ENCODE peak calls at places on chromosomes 4 and X, in ten cellular contexts. Z, A, L, G, B, S, Y, I, R and N are unnamed samples.

GRCh38 chr4:108849611-108850406 is 87.0 kb upstream of the ETNPPL start:
- DNase-seq in Z (no peak), A (peak), L (peak), G (no peak), B (no peak), S (no peak), Y (peak), I (peak), R (peak), N (no peak)

GRCh38 chr4:57093816-57094481 is 16.2 kb downstream of the IGFBP7 start:
- DNase-seq in Z (no peak), A (no peak), L (no peak), G (no peak), B (no peak), S (no peak), Y (no peak), I (no peak), R (no peak), N (no peak)

GRCh38 chr4:6343950-6344408 is 74.3 kb downstream of the WFS1 start:
- DNase-seq in Z (peak), A (peak), L (no peak), G (no peak), B (no peak), S (no peak), Y (no peak), I (peak), R (peak), N (peak)

GRCh38 chrX:16838202-16839066 is 31.7 kb downstream of the RBBP7 start:
- DNase-seq in Z (peak), A (no peak), L (no peak), G (no peak), B (no peak), S (peak), Y (peak), I (peak), R (peak), N (no peak)

GRCh38 chr4:86652332-86652932 is 58.3 kb downstream of the PTPN13 start:
- DNase-seq in Z (no peak), A (no peak), L (no peak), G (no peak), B (no peak), S (no peak), Y (no peak), I (no peak), R (no peak), N (no peak)

GRCh38 chrX:129654652-129655546 is at the start of gene APLN:
- DNase-seq in Z (no peak), A (peak), L (peak), G (peak), B (no peak), S (peak), Y (no peak), I (peak), R (peak), N (no peak)

GRCh38 chrX:150446995-150447394 is 83.9 kb downstream of the MAMLD1 start:
- DNase-seq in Z (no peak), A (no peak), L (no peak), G (no peak), B (no peak), S (no peak), Y (no peak), I (no peak), R (peak), N (no peak)

GRCh38 chr4:10773010-10773409 is 88.4 kb upstream of the CLNK start:
- DNase-seq in Z (no peak), A (no peak), L (no peak), G (no peak), B (no peak), S (no peak), Y (no peak), I (peak), R (no peak), N (no peak)

GRCh38 chr4:156329779-156330178 is 376.1 kb upstream of the CTSO start:
- DNase-seq in Z (no peak), A (no peak), L (no peak), G (no peak), B (no peak), S (no peak), Y (no peak), I (no peak), R (no peak), N (no peak)

GRCh38 chr4:48653217-48654014 is 126.7 kb downstream of the FRYL start:
- DNase-seq in Z (no peak), A (no peak), L (peak), G (no peak), B (no peak), S (no peak), Y (no peak), I (peak), R (peak), N (no peak)

GRCh38 chr4:169236901-169237626 is 33.7 kb downstream of the SH3RF1 start:
- DNase-seq in Z (no peak), A (no peak), L (no peak), G (no peak), B (no peak), S (no peak), Y (no peak), I (no peak), R (no peak), N (no peak)

GRCh38 chrX:151510203-151510602 is 53.3 kb upstream of the PASD1 start:
- DNase-seq in Z (no peak), A (no peak), L (no peak), G (no peak), B (no peak), S (no peak), Y (no peak), I (no peak), R (no peak), N (no peak)

GRCh38 chr4:4659871-4660651 is 118.2 kb upstream of the STX18 start:
- DNase-seq in Z (no peak), A (peak), L (no peak), G (no peak), B (no peak), S (no peak), Y (peak), I (peak), R (peak), N (no peak)

GRCh38 chr4:25563071-25563564 is 92.5 kb upstream of the SLC34A2 start:
- DNase-seq in Z (no peak), A (no peak), L (no peak), G (no peak), B (no peak), S (no peak), Y (no peak), I (no peak), R (no peak), N (no peak)

GRCh38 chrX:66553973-66554372 is 84.9 kb downstream of the EDA2R start:
- DNase-seq in Z (no peak), A (no peak), L (no peak), G (no peak), B (no peak), S (no peak), Y (no peak), I (no peak), R (no peak), N (no peak)

GRCh38 chr4:1347410-1347864 is 429 bp downstream of the UVSSA start:
- DNase-seq in Z (peak), A (peak), L (peak), G (peak), B (no peak), S (peak), Y (peak), I (peak), R (peak), N (no peak)

GRCh38 chr4:105296672-105297071 is 150.0 kb downstream of the TET2 start:
- DNase-seq in Z (no peak), A (no peak), L (no peak), G (no peak), B (no peak), S (no peak), Y (no peak), I (no peak), R (no peak), N (no peak)

GRCh38 chr4:143347495-143347894 is 10.8 kb downstream of the GAB1 start:
- DNase-seq in Z (no peak), A (no peak), L (no peak), G (no peak), B (no peak), S (no peak), Y (no peak), I (no peak), R (no peak), N (no peak)

GRCh38 chr4:55865228-55865806 is 11.9 kb downstream of the EXOC1 start:
- DNase-seq in Z (no peak), A (no peak), L (no peak), G (no peak), B (no peak), S (no peak), Y (peak), I (peak), R (peak), N (no peak)

GRCh38 chr4:123444298-123444731 is 47.7 kb downstream of the SPRY1 start:
- DNase-seq in Z (peak), A (no peak), L (peak), G (peak), B (no peak), S (peak), Y (no peak), I (no peak), R (no peak), N (no peak)

GRCh38 chr4:41465135-41465761 is 72.7 kb upstream of the LIMCH1 start:
- DNase-seq in Z (no peak), A (no peak), L (no peak), G (no peak), B (no peak), S (no peak), Y (no peak), I (no peak), R (no peak), N (no peak)

GRCh38 chr4:6245246-6246169 is 24.1 kb upstream of the WFS1 start:
- DNase-seq in Z (peak), A (no peak), L (no peak), G (no peak), B (no peak), S (no peak), Y (no peak), I (no peak), R (no peak), N (peak)

GRCh38 chrX:53882331-53882730 is 161.9 kb downstream of the PHF8 start:
- DNase-seq in Z (no peak), A (peak), L (no peak), G (no peak), B (no peak), S (no peak), Y (peak), I (no peak), R (peak), N (no peak)

GRCh38 chr4:120481711-120482110 is 415.1 kb upstream of the MAD2L1 start:
- DNase-seq in Z (no peak), A (no peak), L (no peak), G (no peak), B (no peak), S (no peak), Y (no peak), I (no peak), R (peak), N (no peak)

GRCh38 chr4:91057871-91058270 is 930.7 kb downstream of the CCSER1 start:
- DNase-seq in Z (no peak), A (no peak), L (no peak), G (no peak), B (no peak), S (no peak), Y (no peak), I (no peak), R (no peak), N (no peak)

GRCh38 chr4:39641451-39641850 is 2.8 kb upstream of the SMIM14 start:
- DNase-seq in Z (peak), A (no peak), L (no peak), G (no peak), B (no peak), S (no peak), Y (no peak), I (no peak), R (no peak), N (no peak)

GRCh38 chr4:69321153-69321729 is 41.0 kb downstream of the UGT2B28 start:
- DNase-seq in Z (no peak), A (no peak), L (no peak), G (no peak), B (no peak), S (peak), Y (no peak), I (no peak), R (no peak), N (peak)

GRCh38 chrX:22526339-22526738 is 253.6 kb downstream of the CBLL2 start:
- DNase-seq in Z (no peak), A (no peak), L (no peak), G (no peak), B (no peak), S (no peak), Y (no peak), I (peak), R (peak), N (no peak)

GRCh38 chrX:52280812-52281211 is 88.0 kb upstream of the XAGE2 start:
- DNase-seq in Z (no peak), A (no peak), L (no peak), G (no peak), B (no peak), S (no peak), Y (no peak), I (no peak), R (no peak), N (no peak)

GRCh38 chrX:121755541-121755940 is 708.1 kb downstream of the GLUD2 start:
- DNase-seq in Z (no peak), A (peak), L (no peak), G (no peak), B (no peak), S (no peak), Y (no peak), I (no peak), R (peak), N (no peak)

GRCh38 chr4:78667764-78668163 is 108.4 kb upstream of the BMP2K start:
- DNase-seq in Z (no peak), A (no peak), L (no peak), G (no peak), B (no peak), S (no peak), Y (no peak), I (no peak), R (no peak), N (no peak)

GRCh38 chr4:153223935-153224334 is 19.7 kb downstream of the TRIM2 start:
- DNase-seq in Z (no peak), A (peak), L (no peak), G (no peak), B (no peak), S (no peak), Y (no peak), I (peak), R (no peak), N (no peak)

GRCh38 chr4:163344147-163345050 is 707 bp downstream of the NPY5R start:
- DNase-seq in Z (peak), A (no peak), L (no peak), G (peak), B (no peak), S (peak), Y (no peak), I (peak), R (no peak), N (peak)

GRCh38 chr4:108417923-108418322 is 202.5 kb upstream of the RPL34 start:
- DNase-seq in Z (no peak), A (no peak), L (no peak), G (no peak), B (no peak), S (no peak), Y (no peak), I (peak), R (no peak), N (no peak)

GRCh38 chr4:102299708-102300107 is 45.6 kb downstream of the SLC39A8 start:
- DNase-seq in Z (peak), A (peak), L (peak), G (peak), B (no peak), S (no peak), Y (peak), I (peak), R (peak), N (no peak)

GRCh38 chr4:73615613-73616012 is 4.6 kb downstream of the RASSF6 start:
- DNase-seq in Z (peak), A (no peak), L (no peak), G (no peak), B (no peak), S (no peak), Y (no peak), I (no peak), R (no peak), N (no peak)

GRCh38 chr4:94410678-94411206 is 41.0 kb upstream of the PDLIM5 start:
- DNase-seq in Z (no peak), A (peak), L (no peak), G (no peak), B (no peak), S (peak), Y (peak), I (peak), R (peak), N (no peak)

GRCh38 chr4:78591404-78591803 is 39.8 kb downstream of the ANXA3 start:
- DNase-seq in Z (no peak), A (no peak), L (no peak), G (no peak), B (no peak), S (no peak), Y (no peak), I (no peak), R (peak), N (no peak)

GRCh38 chrX:24178441-24178840 is 28.9 kb downstream of the ZFX start:
- DNase-seq in Z (peak), A (no peak), L (no peak), G (no peak), B (no peak), S (no peak), Y (no peak), I (no peak), R (no peak), N (no peak)
- TF ChIP-seq CTCF in Z (peak), A (no peak), L (no peak), G (no peak), B (no peak), S (no peak), Y (no peak), I (no peak), R (no peak), N (no peak)

GRCh38 chrX:25427873-25428555 is 412.2 kb upstream of the ARX start:
- DNase-seq in Z (peak), A (no peak), L (no peak), G (peak), B (no peak), S (no peak), Y (no peak), I (no peak), R (no peak), N (peak)
- TF ChIP-seq CTCF in Z (peak), A (no peak), L (no peak), G (peak), B (no peak), S (no peak), Y (no peak), I (no peak), R (no peak), N (no peak)

DNA sequence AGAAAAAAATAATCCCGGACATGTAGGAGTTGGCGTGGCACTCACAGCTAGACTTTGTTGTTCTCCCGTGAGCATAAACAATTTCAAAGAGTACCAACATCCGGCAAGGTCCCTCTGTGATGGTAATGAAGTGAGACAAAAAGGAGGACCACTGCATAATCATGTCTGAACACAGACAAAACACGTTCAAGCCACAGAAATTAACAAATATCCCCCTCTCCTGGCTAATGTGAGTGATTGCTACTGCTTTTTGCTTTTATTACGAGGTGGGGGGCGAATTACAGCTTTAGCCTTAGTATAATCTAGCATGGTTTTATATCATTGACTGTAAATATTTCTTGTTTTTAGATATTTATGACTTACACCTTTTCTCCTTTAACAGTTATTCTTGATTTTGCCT is 118.5 kb downstream of the PLS3 start:
- DNase-seq in Z (no peak), A (no peak), L (no peak), G (no peak), B (no peak), S (no peak), Y (no peak), I (peak), R (peak), N (no peak)
- TF ChIP-seq CTCF in Z (peak), A (peak), L (no peak), G (no peak), B (no peak), S (peak), Y (peak), I (peak), R (peak), N (peak)

GRCh38 chr4:44817905-44818304 is 91.5 kb upstream of the GNPDA2 start:
- DNase-seq in Z (no peak), A (no peak), L (no peak), G (no peak), B (no peak), S (no peak), Y (no peak), I (no peak), R (no peak), N (no peak)
- TF ChIP-seq CTCF in Z (no peak), A (no peak), L (no peak), G (no peak), B (no peak), S (no peak), Y (no peak), I (no peak), R (no peak), N (no peak)

DNA sequence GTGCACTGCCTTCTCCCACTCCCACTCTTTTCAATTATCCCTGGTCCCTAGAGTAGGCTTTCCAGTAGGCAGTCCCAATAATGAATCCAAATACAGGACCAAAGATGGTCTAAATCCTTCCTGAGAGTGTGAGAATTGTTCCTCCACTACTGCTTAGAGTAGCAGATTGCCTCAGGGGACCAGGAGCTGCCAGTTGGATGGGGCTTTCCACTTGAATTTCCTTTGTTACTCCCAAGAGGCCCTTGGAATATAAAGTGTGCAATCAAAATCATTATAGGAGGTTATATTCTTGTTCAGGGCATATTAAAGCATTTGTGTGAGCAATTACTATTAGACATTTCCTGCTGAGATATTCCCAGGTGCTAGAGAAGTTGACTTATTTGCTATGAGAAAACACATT is 156.6 kb upstream of the TLL1 start:
- DNase-seq in Z (no peak), A (no peak), L (no peak), G (no peak), B (no peak), S (no peak), Y (no peak), I (no peak), R (no peak), N (no peak)
- TF ChIP-seq CTCF in Z (no peak), A (no peak), L (no peak), G (no peak), B (no peak), S (no peak), Y (no peak), I (no peak), R (no peak), N (no peak)

GRCh38 chr4:24488399-24489164 is 95.8 kb downstream of the DHX15 start:
- DNase-seq in Z (peak), A (peak), L (peak), G (peak), B (peak), S (peak), Y (no peak), I (peak), R (peak), N (no peak)
- TF ChIP-seq CTCF in Z (peak), A (peak), L (peak), G (peak), B (peak), S (peak), Y (peak), I (peak), R (peak), N (peak)